ENCODE peak calls at places on chromosomes 6 and 20, in eight cellular contexts. W is fibroblast of villous mesenchyme; C is CD4-positive, alpha-beta memory T cell; M is AG04449; Y is SHP77 treated with DMSO at 0.1 percent for 48 hours; O is NCI-H1417 treated with DMSO at 0.1 percent for 48 hours; K is NCI-H1105; H is LHCN-M2. L is an unnamed sample.

GRCh38 chr20:41149679-41150131 is 12.4 kb downstream of the PLCG1 start:
- DNase-seq in W (peak), C (peak), M (no peak), Y (no peak), O (no peak), K (no peak), H (peak), L (no peak)

GRCh38 chr20:35737865-35738333 is 4.2 kb downstream of the RBM39 start:
- DNase-seq in W (no peak), C (no peak), M (no peak), Y (no peak), O (no peak), K (no peak), H (no peak), L (no peak)

GRCh38 chr6:144624246-144624645 is 339.1 kb downstream of the UTRN start:
- DNase-seq in W (no peak), C (no peak), M (no peak), Y (no peak), O (no peak), K (no peak), H (no peak), L (no peak)

GRCh38 chr20:361562-361961 is 14.7 kb downstream of the NRSN2 start:
- DNase-seq in W (no peak), C (no peak), M (no peak), Y (no peak), O (no peak), K (no peak), H (no peak), L (no peak)

GRCh38 chr6:166567107-166567506 is 19.4 kb downstream of the RAMACL start:
- DNase-seq in W (peak), C (no peak), M (peak), Y (no peak), O (no peak), K (no peak), H (peak), L (peak)

GRCh38 chr6:152380351-152380767 is 256.8 kb downstream of the SYNE1 start:
- DNase-seq in W (peak), C (no peak), M (peak), Y (no peak), O (no peak), K (no peak), H (peak), L (no peak)

GRCh38 chr6:148524509-148524908 is 181.9 kb downstream of the SASH1 start:
- DNase-seq in W (peak), C (no peak), M (no peak), Y (no peak), O (no peak), K (no peak), H (peak), L (no peak)

GRCh38 chr20:51469578-51470520 is 72.7 kb downstream of the NFATC2 start:
- DNase-seq in W (no peak), C (no peak), M (no peak), Y (peak), O (peak), K (peak), H (no peak), L (no peak)

GRCh38 chr20:32474967-32475819 is 109.9 kb downstream of the NOL4L start:
- DNase-seq in W (peak), C (no peak), M (peak), Y (no peak), O (no peak), K (no peak), H (peak), L (no peak)

L was measured in Panc1.